ENCODE peak calls at places on chromosomes 7 and 10, in seven cellular contexts. C is H54; U is foreskin fibroblast; S is NCI-H1092 treated with DMSO at 0.1 percent for 48 hours; I is stimulated activated CD4-positive, alpha-beta T cell treated with anti-CD3 and anti-CD28 coated beads, Interleukin-2, amount 100 ng/mL, for 24 hours; Y is ACHN; H is dorsolateral prefrontal cortex. M is an unnamed sample.

GRCh38 chr10:51590802-51591201 is 108.6 kb downstream of the CSTF2T start:
- DNase-seq in I (no peak), S (no peak), U (no peak), H (no peak), C (no peak), Y (no peak), M (no peak)

GRCh38 chr7:55071411-55072188 is 52.8 kb downstream of the EGFR start:
- DNase-seq in C (no peak), U (no peak), S (no peak), I (no peak), H (no peak), Y (no peak), M (no peak)

GRCh38 chr10:97759157-97759980 is 12.4 kb downstream of the SFRP5 start:
- DNase-seq in S (peak), C (peak), U (peak), Y (peak), H (peak), I (peak), M (no peak)

GRCh38 chr10:78470267-78471103 is 436.8 kb downstream of the RPS24 start:
- DNase-seq in S (peak), H (no peak), U (no peak), Y (no peak), I (no peak), C (no peak), M (no peak)

GRCh38 chr7:151501676-151502075 is 18.0 kb downstream of the RHEB start:
- DNase-seq in S (no peak), U (no peak), I (no peak), C (no peak), H (no peak), Y (no peak), M (no peak)

GRCh38 chr10:101379663-101380352 is 25.8 kb downstream of the BTRC start:
- DNase-seq in U (no peak), C (no peak), H (no peak), Y (no peak), S (no peak), I (no peak), M (no peak)

GRCh38 chr7:109503421-109503820 is 933.7 kb downstream of the DNAJB9 start:
- DNase-seq in S (no peak), H (no peak), U (no peak), I (no peak), Y (no peak), C (no peak), M (no peak)

GRCh38 chr7:137020351-137020750 is 151.9 kb downstream of the CHRM2 start:
- DNase-seq in I (no peak), C (no peak), U (no peak), Y (no peak), S (peak), H (no peak), M (no peak)

GRCh38 chr7:98119257-98119918 is 12.7 kb downstream of the LMTK2 start:
- DNase-seq in H (no peak), Y (peak), U (peak), I (no peak), S (no peak), C (peak), M (no peak)

GRCh38 chr10:5596611-5597341 is 69.6 kb downstream of the ASB13 start:
- DNase-seq in S (no peak), H (no peak), U (peak), C (no peak), Y (no peak), I (no peak), M (no peak)

GRCh38 chr7:37916673-37917660 is at the start of gene SFRP4:
- DNase-seq in I (peak), C (peak), U (peak), H (peak), S (peak), Y (peak), M (no peak)

GRCh38 chr10:116728526-116729096 is 13.8 kb downstream of the HSPA12A start:
- DNase-seq in H (no peak), Y (peak), S (no peak), C (no peak), U (no peak), I (no peak), M (no peak)

GRCh38 chr10:115171392-115171960 is 78.3 kb downstream of the ATRNL1 start:
- DNase-seq in I (no peak), Y (peak), S (no peak), U (peak), C (no peak), H (no peak), M (no peak)

GRCh38 chr7:1169409-1170368 is 9.7 kb upstream of the ZFAND2A start:
- DNase-seq in I (peak), S (no peak), U (peak), C (no peak), H (peak), Y (peak), M (peak)

GRCh38 chr7:116710764-116711452 is 38.9 kb downstream of the MET start:
- DNase-seq in U (no peak), H (no peak), S (peak), Y (no peak), I (no peak), C (no peak), M (no peak)

GRCh38 chr10:86940677-86941076 is 16.7 kb downstream of the MMRN2 start:
- DNase-seq in I (no peak), S (no peak), U (no peak), C (no peak), H (no peak), Y (no peak), M (no peak)

GRCh38 chr10:14822879-14823755 is 14.7 kb downstream of the CDNF start:
- DNase-seq in I (peak), S (peak), H (no peak), Y (peak), U (peak), C (peak), M (no peak)

GRCh38 chr7:90824386-90825307 is 228.5 kb downstream of the CDK14 start:
- DNase-seq in Y (no peak), H (no peak), I (no peak), U (peak), S (no peak), C (no peak), M (no peak)

GRCh38 chr7:105934577-105935185 is 28.4 kb upstream of the CDHR3 start:
- DNase-seq in I (no peak), C (no peak), U (peak), S (peak), H (no peak), Y (peak), M (no peak)

GRCh38 chr7:143850682-143851081 is 51.3 kb downstream of the TCAF1 start:
- DNase-seq in Y (no peak), U (no peak), I (no peak), C (no peak), S (no peak), H (no peak), M (no peak)

GRCh38 chr10:98006266-98006665 is 24.2 kb downstream of the CRTAC1 start:
- DNase-seq in I (no peak), U (no peak), Y (no peak), C (no peak), H (no peak), S (no peak), M (no peak)

GRCh38 chr7:17640730-17641377 is 299.4 kb downstream of the SNX13 start:
- DNase-seq in S (peak), Y (peak), H (no peak), I (peak), U (peak), C (no peak), M (no peak)

GRCh38 chr10:69633673-69634635 is 3.9 kb downstream of the FAM241B start:
- DNase-seq in C (no peak), S (no peak), H (no peak), Y (no peak), I (no peak), U (no peak), M (no peak)

GRCh38 chr7:112204776-112205347 is 1.3 kb downstream of the DOCK4 start:
- DNase-seq in H (no peak), C (no peak), I (no peak), Y (peak), S (peak), U (peak), M (no peak)

GRCh38 chr10:132464256-132465192 is 67.5 kb downstream of the PWWP2B start:
- DNase-seq in Y (no peak), H (peak), S (no peak), U (peak), C (no peak), I (no peak), M (no peak)

GRCh38 chr10:97573021-97573420 is 442 bp downstream of the ANKRD2 start:
- DNase-seq in S (no peak), Y (peak), H (no peak), C (no peak), I (no peak), U (no peak), M (no peak)

GRCh38 chr10:31401287-31401686 is 82.3 kb downstream of the ZEB1 start:
- DNase-seq in I (no peak), Y (no peak), C (no peak), S (peak), H (no peak), U (no peak), M (no peak)

GRCh38 chr10:91603931-91604331 is 28.9 kb downstream of the PPP1R3C start:
- DNase-seq in U (no peak), Y (peak), C (no peak), H (no peak), S (no peak), I (no peak), M (no peak)

GRCh38 chr7:156892086-156892800 is 740 bp downstream of the LMBR1 start:
- DNase-seq in U (peak), I (peak), C (no peak), H (no peak), S (peak), Y (peak), M (peak)

GRCh38 chr7:150389532-150389816 is 10.3 kb downstream of the ZNF775 start:
- DNase-seq in H (no peak), U (peak), C (no peak), Y (no peak), I (no peak), S (no peak), M (no peak)

GRCh38 chr7:157840913-157841756 is 504.3 kb downstream of the DNAJB6 start:
- DNase-seq in S (no peak), H (no peak), I (no peak), U (no peak), C (no peak), Y (no peak), M (no peak)

GRCh38 chr10:45373783-45374450 is at the start of gene ALOX5:
- DNase-seq in S (peak), Y (peak), U (peak), I (peak), H (no peak), C (no peak), M (no peak)

GRCh38 chr10:69362471-69362954 is 54.2 kb downstream of the TACR2 start:
- DNase-seq in U (peak), H (no peak), S (no peak), C (peak), I (no peak), Y (peak), M (no peak)

GRCh38 chr7:17548014-17548653 is 249.7 kb downstream of the AHR start:
- DNase-seq in U (no peak), S (no peak), I (no peak), Y (peak), H (no peak), C (no peak), M (no peak)

GRCh38 chr7:82044497-82045080 is 274.7 kb upstream of the HGF start:
- DNase-seq in I (no peak), H (no peak), U (peak), S (peak), C (no peak), Y (peak), M (no peak)

M was measured in central memory CD8-positive, alpha-beta T cell.